ENCODE peak calls at places on chromosomes 7 and 10, in six cellular contexts. O is left ventricle myocardium inferior; X is stimulated activated CD8-positive, alpha-beta memory T cell treated with anti-CD3 and anti-CD28 coated beads, Interleukin-15, amount 100 ng/mL, for 48 hours; Q is hypothalamus; F is NCI-H1417; A is posterior vena cava. J is an unnamed sample.

GRCh38 chr10:33459597-33459996 is 125.1 kb upstream of the NRP1 start:
- DNase-seq in O (no peak), X (no peak), Q (no peak), F (no peak), A (no peak), J (no peak)

GRCh38 chr10:32932330-32932729 is 25.7 kb downstream of the ITGB1 start:
- DNase-seq in O (no peak), X (no peak), Q (no peak), F (no peak), A (no peak), J (no peak)

GRCh38 chr10:3090914-3091313 is 23.6 kb downstream of the PFKP start:
- DNase-seq in O (peak), X (no peak), Q (no peak), F (no peak), A (peak), J (no peak)

GRCh38 chr10:113493195-113493594 is 59.7 kb upstream of the HABP2 start:
- DNase-seq in O (no peak), X (no peak), Q (no peak), F (no peak), A (no peak), J (no peak)

GRCh38 chr10:103637855-103638561 is 144.5 kb downstream of the NEURL1 start:
- DNase-seq in O (peak), X (no peak), Q (peak), F (no peak), A (peak), J (peak)

GRCh38 chr10:4099202-4099601 is 314.2 kb upstream of the KLF6 start:
- DNase-seq in O (no peak), X (no peak), Q (no peak), F (no peak), A (no peak), J (no peak)

GRCh38 chr7:13777242-13777641 is 212.2 kb downstream of the ETV1 start:
- DNase-seq in O (no peak), X (no peak), Q (no peak), F (no peak), A (no peak), J (no peak)

GRCh38 chr10:10785627-10786333 is 231.9 kb upstream of the CELF2 start:
- DNase-seq in O (no peak), X (no peak), Q (no peak), F (no peak), A (no peak), J (no peak)

GRCh38 chr10:48773580-48773979 is 88.9 kb downstream of the WDFY4 start:
- DNase-seq in O (no peak), X (no peak), Q (no peak), F (no peak), A (no peak), J (no peak)

GRCh38 chr10:62852961-62853702 is 37.0 kb upstream of the EGR2 start:
- DNase-seq in O (no peak), X (peak), Q (no peak), F (no peak), A (no peak), J (no peak)

GRCh38 chr7:146647444-146647843 is 530.8 kb downstream of the CNTNAP2 start:
- DNase-seq in O (no peak), X (no peak), Q (no peak), F (no peak), A (no peak), J (no peak)

GRCh38 chr7:21507627-21508343 is 35.1 kb upstream of the DNAH11 start:
- DNase-seq in O (no peak), X (no peak), Q (peak), F (peak), A (no peak), J (no peak)

GRCh38 chr10:24459836-24460235 is 250.9 kb downstream of the KIAA1217 start:
- DNase-seq in O (no peak), X (no peak), Q (no peak), F (no peak), A (no peak), J (no peak)

GRCh38 chr7:115724400-115725056 is 306.0 kb downstream of the TFEC start:
- DNase-seq in O (no peak), X (no peak), Q (no peak), F (peak), A (no peak), J (no peak)

GRCh38 chr7:41323811-41324210 is 379.1 kb downstream of the INHBA start:
- DNase-seq in O (no peak), X (no peak), Q (no peak), F (no peak), A (no peak), J (no peak)

GRCh38 chr10:101008823-101009423 is 9.3 kb downstream of the LZTS2 start:
- DNase-seq in O (no peak), X (no peak), Q (peak), F (no peak), A (no peak), J (no peak)

GRCh38 chr10:97553575-97554100 is 18.9 kb upstream of the ANKRD2 start:
- DNase-seq in O (peak), X (peak), Q (peak), F (peak), A (peak), J (peak)

GRCh38 chr7:157875230-157876179 is 538.7 kb downstream of the DNAJB6 start:
- DNase-seq in O (no peak), X (peak), Q (no peak), F (no peak), A (no peak), J (no peak)

GRCh38 chr7:108066486-108066885 is 63.5 kb upstream of the LAMB1 start:
- DNase-seq in O (no peak), X (no peak), Q (no peak), F (no peak), A (no peak), J (no peak)

GRCh38 chr10:74432841-74433594 is 282.0 kb downstream of the ADK start:
- DNase-seq in O (no peak), X (no peak), Q (no peak), F (peak), A (no peak), J (no peak)

GRCh38 chr10:34709637-34710390 is 105.3 kb downstream of the PARD3 start:
- DNase-seq in O (no peak), X (no peak), Q (no peak), F (no peak), A (no peak), J (no peak)

GRCh38 chr7:28682136-28682535 is 269.8 kb downstream of the CREB5 start:
- DNase-seq in O (no peak), X (no peak), Q (no peak), F (no peak), A (no peak), J (no peak)

GRCh38 chr10:132264966-132265877 is 42.5 kb downstream of the STK32C start:
- DNase-seq in O (no peak), X (no peak), Q (no peak), F (no peak), A (peak), J (no peak)

GRCh38 chr7:74627699-74628411 is 29.7 kb upstream of the GTF2I start:
- DNase-seq in O (no peak), X (no peak), Q (no peak), F (peak), A (no peak), J (peak)

GRCh38 chr10:70692043-70692603 is 19.8 kb downstream of the ADAMTS14 start:
- DNase-seq in O (no peak), X (no peak), Q (no peak), F (no peak), A (no peak), J (no peak)

GRCh38 chr7:30366606-30367005 is 82.2 kb downstream of the ZNRF2 start:
- DNase-seq in O (no peak), X (no peak), Q (no peak), F (no peak), A (no peak), J (no peak)

GRCh38 chr10:103706047-103706446 is 149.3 kb downstream of the SH3PXD2A start:
- DNase-seq in O (no peak), X (no peak), Q (no peak), F (no peak), A (no peak), J (no peak)

GRCh38 chr10:124649209-124649608 is 95.0 kb downstream of the FAM53B start:
- DNase-seq in O (peak), X (no peak), Q (no peak), F (no peak), A (no peak), J (peak)

GRCh38 chr10:10871312-10871711 is 146.4 kb upstream of the CELF2 start:
- DNase-seq in O (no peak), X (no peak), Q (no peak), F (no peak), A (no peak), J (no peak)

GRCh38 chr7:92782236-92782635 is 54.1 kb downstream of the CDK6 start:
- DNase-seq in O (no peak), X (no peak), Q (no peak), F (no peak), A (no peak), J (no peak)

GRCh38 chr7:32658034-32658944 is 163.0 kb downstream of the AVL9 start:
- DNase-seq in O (no peak), X (no peak), Q (no peak), F (no peak), A (no peak), J (no peak)

GRCh38 chr7:98479318-98479717 is 78.4 kb upstream of the BAIAP2L1 start:
- DNase-seq in O (no peak), X (no peak), Q (no peak), F (no peak), A (no peak), J (no peak)